ENCODE peak calls at places on chromosomes 11 and 22, in seven cellular contexts. One of them, this sample, is unnamed.

GRCh38 chr11:94545641-94546470 is 2.1 kb downstream of the FUT4 start:
- DNase-seq in CD8-positive, alpha-beta T cell: no peak
- DNase-seq in cardiac muscle cell: no peak
- DNase-seq in dorsolateral prefrontal cortex: no peak
- DNase-seq in pancreas: no peak
- DNase-seq in left ventricle myocardium inferior: peak; percentile 19
- DNase-seq in AG04450: no peak
- DNase-seq in this sample: no peak

GRCh38 chr11:47161890-47162289 is 14.8 kb downstream of the ARFGAP2 start:
- DNase-seq in CD8-positive, alpha-beta T cell: no peak
- DNase-seq in cardiac muscle cell: no peak
- DNase-seq in dorsolateral prefrontal cortex: no peak
- DNase-seq in pancreas: no peak
- DNase-seq in left ventricle myocardium inferior: no peak
- DNase-seq in AG04450: no peak
- DNase-seq in this sample: no peak

GRCh38 chr22:36323182-36323854 is 64.4 kb downstream of the MYH9 start:
- DNase-seq in CD8-positive, alpha-beta T cell: no peak
- DNase-seq in cardiac muscle cell: peak; percentile 92
- DNase-seq in dorsolateral prefrontal cortex: peak; percentile 54
- DNase-seq in pancreas: peak; percentile 37
- DNase-seq in left ventricle myocardium inferior: peak; percentile 73
- DNase-seq in AG04450: no peak
- DNase-seq in this sample: no peak

GRCh38 chr22:50314455-50315288 is 7.2 kb upstream of the PLXNB2 start:
- DNase-seq in CD8-positive, alpha-beta T cell: peak; percentile 86
- DNase-seq in cardiac muscle cell: no peak
- DNase-seq in dorsolateral prefrontal cortex: no peak
- DNase-seq in pancreas: no peak
- DNase-seq in left ventricle myocardium inferior: peak; percentile 50
- DNase-seq in AG04450: no peak
- DNase-seq in this sample: peak; percentile 95

GRCh38 chr11:95688015-95688414 is 101.6 kb downstream of the FAM76B start:
- DNase-seq in CD8-positive, alpha-beta T cell: no peak
- DNase-seq in cardiac muscle cell: no peak
- DNase-seq in dorsolateral prefrontal cortex: no peak
- DNase-seq in pancreas: no peak
- DNase-seq in left ventricle myocardium inferior: no peak
- DNase-seq in AG04450: no peak
- DNase-seq in this sample: no peak

GRCh38 chr11:93123351-93123898 is 74.4 kb downstream of the SLC36A4 start:
- DNase-seq in CD8-positive, alpha-beta T cell: no peak
- DNase-seq in cardiac muscle cell: peak; percentile 85
- DNase-seq in dorsolateral prefrontal cortex: no peak
- DNase-seq in pancreas: no peak
- DNase-seq in left ventricle myocardium inferior: peak; percentile 53
- DNase-seq in AG04450: no peak
- DNase-seq in this sample: no peak

GRCh38 chr11:86459682-86460460 is 85.2 kb downstream of the CCDC81 start:
- DNase-seq in CD8-positive, alpha-beta T cell: no peak
- DNase-seq in cardiac muscle cell: peak; percentile 89
- DNase-seq in dorsolateral prefrontal cortex: peak; percentile 60
- DNase-seq in pancreas: peak; percentile 64
- DNase-seq in left ventricle myocardium inferior: peak; percentile 45
- DNase-seq in AG04450: peak; percentile 83
- DNase-seq in this sample: no peak

GRCh38 chr11:80586464-80586863 is 1145.6 kb upstream of the TENM4 start:
- DNase-seq in CD8-positive, alpha-beta T cell: no peak
- DNase-seq in cardiac muscle cell: no peak
- DNase-seq in dorsolateral prefrontal cortex: no peak
- DNase-seq in pancreas: no peak
- DNase-seq in left ventricle myocardium inferior: no peak
- DNase-seq in AG04450: no peak
- DNase-seq in this sample: no peak

GRCh38 chr11:14380947-14381555 is 22.1 kb upstream of the RRAS2 start:
- DNase-seq in CD8-positive, alpha-beta T cell: peak; percentile 74
- DNase-seq in cardiac muscle cell: peak; percentile 71
- DNase-seq in dorsolateral prefrontal cortex: peak; percentile 72
- DNase-seq in pancreas: peak; percentile 90
- DNase-seq in left ventricle myocardium inferior: peak; percentile 84
- DNase-seq in AG04450: no peak
- DNase-seq in this sample: peak; percentile 65

GRCh38 chr11:61893981-61894380 is 2.6 kb upstream of the FADS3 start:
- DNase-seq in CD8-positive, alpha-beta T cell: no peak
- DNase-seq in cardiac muscle cell: peak; percentile 93
- DNase-seq in dorsolateral prefrontal cortex: no peak
- DNase-seq in pancreas: no peak
- DNase-seq in left ventricle myocardium inferior: no peak
- DNase-seq in AG04450: peak; percentile 65
- DNase-seq in this sample: no peak

GRCh38 chr11:38990139-38990538 is 2392.1 kb upstream of the RAG2 start:
- DNase-seq in CD8-positive, alpha-beta T cell: no peak
- DNase-seq in cardiac muscle cell: no peak
- DNase-seq in dorsolateral prefrontal cortex: no peak
- DNase-seq in pancreas: no peak
- DNase-seq in left ventricle myocardium inferior: no peak
- DNase-seq in AG04450: no peak
- DNase-seq in this sample: no peak

GRCh38 chr11:88174627-88175003 is 628 bp downstream of the RAB38 start:
- DNase-seq in CD8-positive, alpha-beta T cell: no peak
- DNase-seq in cardiac muscle cell: peak; percentile 81
- DNase-seq in dorsolateral prefrontal cortex: no peak
- DNase-seq in pancreas: peak; percentile 75
- DNase-seq in left ventricle myocardium inferior: peak; percentile 45
- DNase-seq in AG04450: peak; percentile 30
- DNase-seq in this sample: peak; percentile 38

GRCh38 chr11:117902001-117902855 is 25.8 kb upstream of the FXYD6 start:
- DNase-seq in CD8-positive, alpha-beta T cell: no peak
- DNase-seq in cardiac muscle cell: no peak
- DNase-seq in dorsolateral prefrontal cortex: no peak
- DNase-seq in pancreas: no peak
- DNase-seq in left ventricle myocardium inferior: no peak
- DNase-seq in AG04450: no peak
- DNase-seq in this sample: no peak

GRCh38 chr11:72613977-72614376 is 60.2 kb downstream of the PDE2A start:
- DNase-seq in CD8-positive, alpha-beta T cell: no peak
- DNase-seq in cardiac muscle cell: no peak
- DNase-seq in dorsolateral prefrontal cortex: peak; percentile 74
- DNase-seq in pancreas: no peak
- DNase-seq in left ventricle myocardium inferior: no peak
- DNase-seq in AG04450: no peak
- DNase-seq in this sample: peak; percentile 52

GRCh38 chr11:92845390-92846185 is 123.9 kb upstream of the MTNR1B start:
- DNase-seq in CD8-positive, alpha-beta T cell: no peak
- DNase-seq in cardiac muscle cell: no peak
- DNase-seq in dorsolateral prefrontal cortex: no peak
- DNase-seq in pancreas: no peak
- DNase-seq in left ventricle myocardium inferior: no peak
- DNase-seq in AG04450: no peak
- DNase-seq in this sample: no peak

GRCh38 chr22:36330655-36331305 is 57.0 kb downstream of the MYH9 start:
- DNase-seq in CD8-positive, alpha-beta T cell: no peak
- DNase-seq in cardiac muscle cell: peak; percentile 70
- DNase-seq in dorsolateral prefrontal cortex: no peak
- DNase-seq in pancreas: no peak
- DNase-seq in left ventricle myocardium inferior: peak; percentile 69
- DNase-seq in AG04450: no peak
- DNase-seq in this sample: no peak

GRCh38 chr11:119472856-119473222 is 49.9 kb upstream of the THY1 start:
- DNase-seq in CD8-positive, alpha-beta T cell: peak; percentile 38
- DNase-seq in cardiac muscle cell: no peak
- DNase-seq in dorsolateral prefrontal cortex: peak; percentile 17
- DNase-seq in pancreas: peak; percentile 25
- DNase-seq in left ventricle myocardium inferior: no peak
- DNase-seq in AG04450: no peak
- DNase-seq in this sample: no peak

GRCh38 chr11:587978-588380 is 11.7 kb downstream of the PHRF1 start:
- DNase-seq in CD8-positive, alpha-beta T cell: peak; percentile 81
- DNase-seq in cardiac muscle cell: peak; percentile 71
- DNase-seq in dorsolateral prefrontal cortex: no peak
- DNase-seq in pancreas: peak; percentile 18
- DNase-seq in left ventricle myocardium inferior: no peak
- DNase-seq in AG04450: no peak
- DNase-seq in this sample: no peak

GRCh38 chr22:40345801-40346177 is 511 bp upstream of the ADSL start:
- DNase-seq in CD8-positive, alpha-beta T cell: peak; percentile 72
- DNase-seq in cardiac muscle cell: peak; percentile 47
- DNase-seq in dorsolateral prefrontal cortex: no peak
- DNase-seq in pancreas: peak; percentile 69
- DNase-seq in left ventricle myocardium inferior: no peak
- DNase-seq in AG04450: no peak
- DNase-seq in this sample: peak; percentile 76

GRCh38 chr11:109939176-109939810 is 153.9 kb upstream of the ZC3H12C start:
- DNase-seq in CD8-positive, alpha-beta T cell: no peak
- DNase-seq in cardiac muscle cell: peak; percentile 86
- DNase-seq in dorsolateral prefrontal cortex: no peak
- DNase-seq in pancreas: no peak
- DNase-seq in left ventricle myocardium inferior: no peak
- DNase-seq in AG04450: peak; percentile 51
- DNase-seq in this sample: no peak

GRCh38 chr11:5938603-5938965 is 3.5 kb upstream of the OR56A3 start:
- DNase-seq in CD8-positive, alpha-beta T cell: no peak
- DNase-seq in cardiac muscle cell: no peak
- DNase-seq in dorsolateral prefrontal cortex: no peak
- DNase-seq in pancreas: no peak
- DNase-seq in left ventricle myocardium inferior: no peak
- DNase-seq in AG04450: no peak
- DNase-seq in this sample: no peak

GRCh38 chr11:6610591-6610990 is 1.4 kb downstream of the TAF10 start:
- DNase-seq in CD8-positive, alpha-beta T cell: peak; percentile 46
- DNase-seq in cardiac muscle cell: no peak
- DNase-seq in dorsolateral prefrontal cortex: no peak
- DNase-seq in pancreas: peak; percentile 67
- DNase-seq in left ventricle myocardium inferior: no peak
- DNase-seq in AG04450: no peak
- DNase-seq in this sample: no peak

GRCh38 chr11:131689049-131689925 is 318.9 kb downstream of the NTM start:
- DNase-seq in CD8-positive, alpha-beta T cell: no peak
- DNase-seq in cardiac muscle cell: no peak
- DNase-seq in dorsolateral prefrontal cortex: no peak
- DNase-seq in pancreas: no peak
- DNase-seq in left ventricle myocardium inferior: no peak
- DNase-seq in AG04450: no peak
- DNase-seq in this sample: no peak

GRCh38 chr11:131691558-131692041 is 321.2 kb downstream of the NTM start:
- DNase-seq in CD8-positive, alpha-beta T cell: no peak
- DNase-seq in cardiac muscle cell: peak; percentile 52
- DNase-seq in dorsolateral prefrontal cortex: no peak
- DNase-seq in pancreas: no peak
- DNase-seq in left ventricle myocardium inferior: no peak
- DNase-seq in AG04450: no peak
- DNase-seq in this sample: peak; percentile 46

GRCh38 chr11:131692151-131692550 is 321.7 kb downstream of the NTM start:
- DNase-seq in CD8-positive, alpha-beta T cell: no peak
- DNase-seq in cardiac muscle cell: no peak
- DNase-seq in dorsolateral prefrontal cortex: no peak
- DNase-seq in pancreas: no peak
- DNase-seq in left ventricle myocardium inferior: no peak
- DNase-seq in AG04450: no peak
- DNase-seq in this sample: no peak

GRCh38 chr11:131690776-131691557 is 320.6 kb downstream of the NTM start:
- DNase-seq in CD8-positive, alpha-beta T cell: no peak
- DNase-seq in cardiac muscle cell: no peak
- DNase-seq in dorsolateral prefrontal cortex: no peak
- DNase-seq in pancreas: peak; percentile 81
- DNase-seq in left ventricle myocardium inferior: no peak
- DNase-seq in AG04450: no peak
- DNase-seq in this sample: no peak

GRCh38 chr11:131690362-131690761 is 319.9 kb downstream of the NTM start:
- DNase-seq in CD8-positive, alpha-beta T cell: no peak
- DNase-seq in cardiac muscle cell: no peak
- DNase-seq in dorsolateral prefrontal cortex: no peak
- DNase-seq in pancreas: no peak
- DNase-seq in left ventricle myocardium inferior: no peak
- DNase-seq in AG04450: no peak
- DNase-seq in this sample: no peak
- H3K27me3 ChIP-seq in CD8-positive, alpha-beta T cell: no peaks in the 10 kb centered on the region
- H3K27me3 ChIP-seq in cardiac muscle cell: peaks cover 58% of the 10 kb centered on the region
- H3K27me3 ChIP-seq in dorsolateral prefrontal cortex: no peaks in the 10 kb centered on the region
- H3K27me3 ChIP-seq in pancreas: no peaks in the 10 kb centered on the region
- H3K27me3 ChIP-seq in left ventricle myocardium inferior: peaks cover 78% of the 10 kb centered on the region
- H3K27me3 ChIP-seq in AG04450: no peaks in the 10 kb centered on the region
- H3K27me3 ChIP-seq in this sample: no peaks in the 10 kb centered on the region

DNA sequence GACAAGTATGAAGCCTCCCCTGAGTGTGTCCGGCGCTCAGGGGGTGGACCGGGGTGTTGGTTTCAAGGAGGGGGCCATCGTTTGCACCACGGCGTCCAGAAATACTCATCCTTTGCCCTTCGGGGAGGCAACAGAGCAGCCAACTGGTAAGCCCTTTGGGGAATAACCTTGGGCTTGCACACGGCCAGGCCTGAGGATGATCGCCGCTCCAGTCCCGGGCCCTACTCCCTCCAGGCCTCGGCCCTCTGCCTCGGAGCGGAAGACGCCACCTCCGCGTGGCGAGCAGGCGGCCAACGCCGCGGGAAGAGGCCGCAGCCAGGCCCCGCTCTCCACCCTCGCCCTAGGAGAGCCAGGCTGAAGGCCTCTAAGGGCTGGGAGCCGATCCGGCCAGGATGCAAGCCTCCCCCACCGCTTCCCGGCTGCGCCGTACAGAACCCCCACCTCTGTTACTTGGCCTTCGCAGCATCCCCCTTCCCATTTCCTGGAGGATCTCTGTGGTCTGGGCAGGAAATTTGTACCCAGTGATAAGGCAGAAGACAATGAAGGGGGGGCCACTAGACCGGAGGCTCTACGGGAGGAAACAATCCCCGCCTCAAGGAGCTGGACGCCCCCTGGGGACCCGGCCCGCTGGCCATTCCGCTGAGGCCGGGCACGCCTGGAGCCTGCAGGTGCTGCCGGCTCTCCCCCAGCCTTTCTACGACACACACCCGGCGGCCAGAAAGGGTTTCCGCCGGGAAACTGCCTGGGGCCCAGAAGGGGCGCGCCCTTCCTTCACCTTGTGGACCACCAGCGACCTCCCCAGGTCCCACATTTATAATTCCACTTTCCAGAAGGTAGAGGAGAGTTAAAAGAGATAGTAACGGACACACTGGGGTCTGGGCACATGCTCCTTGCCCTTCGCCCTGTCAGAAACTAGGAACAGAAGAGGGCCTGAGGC is 2.6 kb downstream of the ESAM start:
- DNase-seq in CD8-positive, alpha-beta T cell: no peak
- DNase-seq in cardiac muscle cell: peak; percentile 68
- DNase-seq in dorsolateral prefrontal cortex: no peak
- DNase-seq in pancreas: no peak
- DNase-seq in left ventricle myocardium inferior: peak; percentile 78
- DNase-seq in AG04450: no peak
- DNase-seq in this sample: no peak
- TF ChIP-seq CTCF in CD8-positive, alpha-beta T cell: no peak
- TF ChIP-seq CTCF in cardiac muscle cell: no peak
- TF ChIP-seq CTCF in dorsolateral prefrontal cortex: no peak
- TF ChIP-seq CTCF in pancreas: no peak
- TF ChIP-seq CTCF in left ventricle myocardium inferior: no peak
- TF ChIP-seq CTCF in AG04450: no peak
- TF ChIP-seq CTCF in this sample: no peak

GRCh38 chr22:37349043-37349814 is 66.9 kb downstream of the CYTH4 start:
- DNase-seq in CD8-positive, alpha-beta T cell: no peak
- DNase-seq in cardiac muscle cell: no peak
- DNase-seq in dorsolateral prefrontal cortex: no peak
- DNase-seq in pancreas: no peak
- DNase-seq in left ventricle myocardium inferior: no peak
- DNase-seq in AG04450: no peak
- DNase-seq in this sample: no peak
- H3K4me3 ChIP-seq in CD8-positive, alpha-beta T cell: no peak overlapping the region
- H3K4me3 ChIP-seq in cardiac muscle cell: no peak overlapping the region
- H3K4me3 ChIP-seq in dorsolateral prefrontal cortex: no peak overlapping the region
- H3K4me3 ChIP-seq in pancreas: no peak overlapping the region
- H3K4me3 ChIP-seq in left ventricle myocardium inferior: no peak overlapping the region
- H3K4me3 ChIP-seq in AG04450: no peak overlapping the region
- H3K4me3 ChIP-seq in this sample: no peak overlapping the region

GRCh38 chr22:22139364-22139763 is 105.2 kb upstream of the VPREB1 start:
- DNase-seq in CD8-positive, alpha-beta T cell: no peak
- DNase-seq in cardiac muscle cell: no peak
- DNase-seq in dorsolateral prefrontal cortex: no peak
- DNase-seq in pancreas: no peak
- DNase-seq in left ventricle myocardium inferior: no peak
- DNase-seq in AG04450: no peak
- DNase-seq in this sample: no peak
- H3K27me3 ChIP-seq in CD8-positive, alpha-beta T cell: no peaks in the 10 kb centered on the region
- H3K27me3 ChIP-seq in cardiac muscle cell: peaks cover 74% of the 10 kb centered on the region
- H3K27me3 ChIP-seq in dorsolateral prefrontal cortex: no peaks in the 10 kb centered on the region
- H3K27me3 ChIP-seq in pancreas: peaks cover 3% of the 10 kb centered on the region
- H3K27me3 ChIP-seq in left ventricle myocardium inferior: peaks cover 80% of the 10 kb centered on the region
- H3K27me3 ChIP-seq in AG04450: peaks cover 33% of the 10 kb centered on the region
- H3K27me3 ChIP-seq in this sample: no peaks in the 10 kb centered on the region

This sample was measured in GM06990.